ENCODE peak calls at places on chromosomes 6 and 20, in six cellular contexts. M is IMR-90, K is H1, Z is mesenchymal stem cell, G is neuronal stem cell, D is H9. A is an unnamed sample.
A peak's percentile ranks its signal among the peaks of the same experiment; 100 is the strongest.

GRCh38 chr6:34517966-34518365 is 38.2 kb downstream of the SPDEF start:
- DNase-seq in D (no peak), G (no peak), M (no peak), K (no peak), Z (no peak), A (no peak)

GRCh38 chr20:7856756-7857155 is 83.5 kb downstream of the HAO1 start:
- DNase-seq in Z (peak; percentile 62), K (no peak), D (no peak), G (no peak), M (peak; percentile 69), A (no peak)

GRCh38 chr6:36120979-36121706 is 9.2 kb upstream of the MAPK13 start:
- DNase-seq in G (no peak), K (no peak), D (no peak), Z (peak; percentile 42), M (no peak), A (peak; percentile 64)

GRCh38 chr6:11793277-11793676 is 14.7 kb upstream of the ADTRP start:
- DNase-seq in Z (no peak), G (no peak), K (no peak), D (no peak), M (no peak), A (no peak)

GRCh38 chr6:113871975-113872374 is 14.8 kb downstream of the MARCKS start:
- DNase-seq in Z (no peak), M (no peak), G (no peak), D (no peak), K (no peak), A (no peak)

GRCh38 chr20:23224806-23225205 is 125.8 kb upstream of the NXT1 start:
- DNase-seq in D (no peak), K (no peak), Z (no peak), M (no peak), G (no peak), A (no peak)

GRCh38 chr6:82906489-82906888 is 159.2 kb downstream of the UBE3D start:
- DNase-seq in G (no peak), Z (peak; percentile 79), M (peak; percentile 50), D (no peak), K (no peak), A (no peak)

GRCh38 chr20:50368813-50369224 is 141.4 kb upstream of the PTPN1 start:
- DNase-seq in M (peak; percentile 63), D (no peak), Z (peak; percentile 90), K (no peak), G (no peak), A (peak; percentile 53)

GRCh38 chr6:15264902-15265761 is 19.3 kb downstream of the JARID2 start:
- DNase-seq in D (no peak), K (no peak), G (peak; percentile 52), M (peak; percentile 79), Z (peak; percentile 72), A (no peak)

GRCh38 chr20:31593221-31594001 is 11.7 kb upstream of the ID1 start:
- DNase-seq in D (peak; percentile 48), G (no peak), K (no peak), M (peak; percentile 89), Z (peak; percentile 79), A (peak; percentile 97)

GRCh38 chr6:108714012-108714773 is 134.0 kb upstream of the ARMC2 start:
- DNase-seq in D (no peak), M (peak; percentile 51), Z (peak; percentile 34), K (no peak), G (no peak), A (no peak)

GRCh38 chr6:121932071-121933009 is 467.1 kb upstream of the HSF2 start:
- DNase-seq in G (peak; percentile 18), K (peak; percentile 60), M (peak; percentile 95), D (peak; percentile 93), Z (peak; percentile 94), A (peak; percentile 6)

GRCh38 chr6:21438237-21438985 is 155.1 kb upstream of the SOX4 start:
- DNase-seq in K (no peak), G (no peak), Z (no peak), M (no peak), D (no peak), A (no peak)

GRCh38 chr6:153031335-153031955 is 28.9 kb upstream of the MTRF1L start:
- DNase-seq in D (no peak), Z (peak; percentile 49), K (no peak), G (no peak), M (peak; percentile 64), A (no peak)

GRCh38 chr20:1264727-1265126 is 1.4 kb upstream of the SNPH start:
- DNase-seq in D (no peak), Z (peak; percentile 33), M (no peak), G (no peak), K (no peak), A (no peak)

GRCh38 chr6:46510656-46511055 is 19.4 kb upstream of the RCAN2 start:
- DNase-seq in Z (peak; percentile 16), D (no peak), G (no peak), M (no peak), K (no peak), A (no peak)

GRCh38 chr6:21295846-21296245 is 297.7 kb upstream of the SOX4 start:
- DNase-seq in G (no peak), Z (no peak), D (no peak), M (peak; percentile 3), K (no peak), A (no peak)

GRCh38 chr6:5497896-5498578 is 236.7 kb downstream of the FARS2 start:
- DNase-seq in M (peak; percentile 62), Z (peak; percentile 92), D (no peak), G (no peak), K (no peak), A (no peak)

GRCh38 chr6:109695468-109695867 is 4.4 kb downstream of the FIG4 start:
- DNase-seq in G (no peak), D (no peak), M (no peak), K (no peak), Z (no peak), A (no peak)

GRCh38 chr6:158548418-158549161 is 11.3 kb upstream of the TMEM181 start:
- DNase-seq in D (peak; percentile 47), K (no peak), M (no peak), Z (no peak), G (no peak), A (no peak)

GRCh38 chr6:41580690-41581089 is 34.5 kb downstream of the FOXP4 start:
- DNase-seq in Z (no peak), D (no peak), K (no peak), M (no peak), G (no peak), A (no peak)

GRCh38 chr20:17525650-17526049 is 5.5 kb downstream of the BFSP1 start:
- DNase-seq in G (no peak), Z (no peak), M (no peak), D (peak; percentile 74), K (no peak), A (peak; percentile 80)

GRCh38 chr6:139708342-139709199 is 334.1 kb upstream of the CITED2 start:
- DNase-seq in K (no peak), M (peak; percentile 86), G (peak; percentile 18), D (no peak), Z (peak; percentile 87), A (peak; percentile 91)

GRCh38 chr6:28080631-28081485 is 490 bp downstream of the ZNF165 start:
- DNase-seq in D (peak; percentile 94), G (peak; percentile 95), M (peak; percentile 98), Z (peak; percentile 98), K (peak; percentile 90), A (peak; percentile 98)
- H3K27ac ChIP-seq in D (peak overlapping the region; percentile 39), G (no peak overlapping the region), M (peak overlapping the region; percentile 83), Z (peak overlapping the region; percentile 55), K (peak overlapping the region; percentile 93), A (peak overlapping the region; percentile 69)

DNA sequence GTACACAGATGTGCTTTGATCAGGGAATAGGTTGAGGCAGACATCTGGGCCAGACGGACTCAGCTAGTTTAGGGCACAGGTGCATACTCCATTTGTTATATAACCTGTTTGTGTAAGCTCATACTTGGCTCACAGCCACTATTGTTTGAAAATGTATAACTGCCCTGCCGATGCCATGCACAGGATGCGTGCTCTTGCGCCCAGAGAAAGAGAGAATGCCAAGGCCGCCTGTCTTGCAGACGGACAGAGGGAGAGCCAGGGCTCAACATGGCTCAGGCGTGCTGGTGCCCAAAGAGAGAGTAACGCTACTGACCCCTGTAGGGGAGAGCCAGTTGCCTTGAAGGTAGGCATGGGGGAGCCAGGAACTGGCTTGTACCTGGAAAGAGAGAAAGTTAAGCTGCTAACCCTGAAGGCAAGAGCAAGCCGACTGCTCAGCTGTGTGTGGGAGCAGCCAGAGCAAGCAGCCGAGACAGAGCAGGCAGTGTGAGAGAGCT is 57.7 kb downstream of the FAM229B start:
- DNase-seq in G (no peak), M (no peak), Z (no peak), K (peak; percentile 10), D (peak; percentile 61), A (no peak)
- H2AFZ ChIP-seq in G (no peak overlapping the region), M (no peak overlapping the region), Z (no peak overlapping the region), K (peak overlapping the region; percentile 66), D (no peak overlapping the region), A (no peak overlapping the region)

DNA sequence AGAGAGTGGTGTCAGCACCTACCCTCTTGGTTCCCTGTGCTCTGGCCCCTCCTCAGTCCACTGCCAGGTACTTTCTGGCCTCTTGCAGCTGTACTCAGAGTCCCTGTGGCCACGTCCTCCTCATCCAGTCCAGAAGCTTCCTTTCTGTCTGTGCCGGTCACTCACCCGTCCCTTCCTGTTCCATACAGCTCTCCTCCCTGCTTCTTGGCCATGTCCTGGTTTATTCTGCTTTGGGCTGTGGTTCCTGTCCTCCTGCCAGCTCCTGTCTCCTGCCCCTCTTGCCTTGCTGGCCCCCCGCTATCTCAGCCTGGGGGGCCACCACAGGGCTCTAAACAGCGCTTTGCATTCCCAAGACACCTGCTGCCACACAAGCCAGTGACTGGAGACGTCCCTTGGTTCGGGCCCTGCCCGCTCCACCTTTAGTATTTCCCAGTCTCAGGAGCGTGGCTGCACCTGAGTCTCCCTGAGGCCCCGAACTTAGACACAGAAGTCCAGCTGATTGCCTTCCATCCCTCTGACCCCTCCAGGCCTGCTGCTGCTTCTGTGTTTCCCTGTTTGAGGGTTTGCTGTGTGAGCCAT is 15.5 kb upstream of the RBM38 start:
- DNase-seq in M (no peak), G (no peak), D (no peak), Z (no peak), K (no peak), A (no peak)
- H3K18ac ChIP-seq in M (no peak overlapping the region), G (no peak overlapping the region), D (no peak overlapping the region), Z (no peak overlapping the region), K (no peak overlapping the region), A (no peak overlapping the region)

GRCh38 chr20:20491784-20492145 is 123.9 kb downstream of the INSM1 start:
- DNase-seq in M (no peak), G (no peak), Z (no peak), K (no peak), D (no peak), A (no peak)
- H3K27ac ChIP-seq in M (no peak overlapping the region), G (no peak overlapping the region), Z (no peak overlapping the region), K (no peak overlapping the region), D (no peak overlapping the region), A (no peak overlapping the region)

GRCh38 chr20:34794006-34794585 is 31.4 kb downstream of the NCOA6 start:
- DNase-seq in D (no peak), Z (no peak), M (no peak), G (no peak), K (no peak), A (no peak)
- H2AFZ ChIP-seq in D (no peak overlapping the region), Z (no peak overlapping the region), M (no peak overlapping the region), G (no peak overlapping the region), K (no peak overlapping the region), A (no peak overlapping the region)

GRCh38 chr20:3795511-3796468 is at the start of gene CDC25B:
- DNase-seq in K (peak; percentile 56), D (peak; percentile 92), G (peak; percentile 84), Z (peak; percentile 94), M (peak; percentile 83), A (peak; percentile 87)
- H3K18ac ChIP-seq in K (peak within 1 kb of the TSS; percentile 96), D (peak within 1 kb of the TSS; percentile 4), G (peak within 1 kb of the TSS; percentile 92), Z (peak within 1 kb of the TSS; percentile 97), M (peak within 1 kb of the TSS; percentile 85), A (peak within 1 kb of the TSS; percentile 66)